ENCODE peak calls at places on chromosomes 4 and X, in five cellular contexts. I, Z, R, A and T are unnamed samples.

GRCh38 chr4:3856604-3857204 is 90.5 kb downstream of the ADRA2C start:
- DNase-seq in R (no peak), A (no peak), I (no peak), Z (no peak), T (no peak)

GRCh38 chr4:94413085-94413685 is 38.6 kb upstream of the PDLIM5 start:
- DNase-seq in Z (peak; percentile 37), I (no peak), R (no peak), A (no peak), T (peak; percentile 18)

GRCh38 chr4:39713691-39714090 is 15.8 kb downstream of the UBE2K start:
- DNase-seq in R (no peak), Z (peak; percentile 30), A (no peak), I (no peak), T (no peak)

GRCh38 chr4:184313710-184314659 is 96.3 kb upstream of the ENPP6 start:
- DNase-seq in A (no peak), R (no peak), I (no peak), Z (no peak), T (no peak)

GRCh38 chrX:18792828-18793227 is 85.4 kb downstream of the PPEF1 start:
- DNase-seq in R (no peak), Z (no peak), A (no peak), I (no peak), T (no peak)

GRCh38 chr4:2141762-2142520 is 82.8 kb downstream of the NAT8L start:
- DNase-seq in R (no peak), I (no peak), Z (peak; percentile 12), A (no peak), T (no peak)

GRCh38 chrX:114717921-114718320 is 134.0 kb downstream of the HTR2C start:
- DNase-seq in I (no peak), Z (no peak), R (no peak), A (no peak), T (peak; percentile 44)

GRCh38 chr4:79917246-79917645 is 155.8 kb downstream of the ANTXR2 start:
- DNase-seq in R (no peak), Z (peak; percentile 41), A (no peak), I (peak; percentile 59), T (peak; percentile 72)